ENCODE peak calls at places on chromosomes 13 and 19, in four cellular contexts. W is activated CD8-positive, alpha-beta memory T cell treated with anti-CD3 and anti-CD28 coated beads for 48 hours; I is choroid plexus epithelial cell; H is H9. T is an unnamed sample.

GRCh38 chr13:35789335-35790166 is 313.1 kb upstream of the MAB21L1 start:
- DNase-seq in W (no peak), I (peak), H (no peak), T (no peak)

GRCh38 chr13:112177889-112178288 is 110.9 kb downstream of the SOX1 start:
- DNase-seq in W (no peak), I (no peak), H (no peak), T (no peak)

GRCh38 chr13:100818706-100819105 is 144.1 kb upstream of the TMTC4 start:
- DNase-seq in W (no peak), I (no peak), H (no peak), T (no peak)

GRCh38 chr13:24038405-24038804 is 122.1 kb upstream of the SPATA13 start:
- DNase-seq in W (no peak), I (peak), H (no peak), T (no peak)

GRCh38 chr13:94711561-94712286 is 621 bp downstream of the SOX21 start:
- DNase-seq in W (no peak), I (peak), H (peak), T (no peak)

GRCh38 chr13:110712081-110712848 is 1.2 kb upstream of the ING1 start:
- DNase-seq in W (peak), I (peak), H (peak), T (peak)

GRCh38 chr13:94660695-94661324 is 51.5 kb downstream of the SOX21 start:
- DNase-seq in W (no peak), I (peak), H (no peak), T (peak)

GRCh38 chr13:108121406-108121805 is 93.9 kb downstream of the LIG4 start:
- DNase-seq in W (no peak), I (no peak), H (no peak), T (no peak)

GRCh38 chr19:16951529-16951928 is 62.7 kb downstream of the F2RL3 start:
- DNase-seq in W (no peak), I (no peak), H (no peak), T (no peak)

GRCh38 chr19:29040951-29041350 is 172.0 kb downstream of the UQCRFS1 start:
- DNase-seq in W (no peak), I (no peak), H (peak), T (no peak)

GRCh38 chr13:36362251-36362650 is 16.1 kb upstream of the SPART start:
- DNase-seq in W (no peak), I (peak), H (no peak), T (no peak)

GRCh38 chr13:20090349-20090748 is 70.5 kb downstream of the GJA3 start:
- DNase-seq in W (no peak), I (no peak), H (no peak), T (no peak)

GRCh38 chr19:23071087-23071511 is 45.7 kb upstream of the ZNF730 start:
- DNase-seq in W (no peak), I (peak), H (peak), T (no peak)

GRCh38 chr13:32417995-32418394 is 9.9 kb downstream of the N4BP2L1 start:
- DNase-seq in W (no peak), I (no peak), H (no peak), T (no peak)

GRCh38 chr13:98184796-98185195 is 7.7 kb upstream of the RNF113B start:
- DNase-seq in W (no peak), I (peak), H (no peak), T (no peak)

GRCh38 chr13:113059891-113060290 is 45.7 kb upstream of the F7 start:
- DNase-seq in W (no peak), I (no peak), H (no peak), T (no peak)

GRCh38 chr19:17829855-17830566 is 8.7 kb upstream of the INSL3 start:
- DNase-seq in W (no peak), I (peak), H (peak), T (peak)

GRCh38 chr19:30664358-30665058 is 292.3 kb downstream of the ZNF536 start:
- DNase-seq in W (no peak), I (peak), H (peak), T (peak)

GRCh38 chr13:87498681-87499080 is 172.5 kb upstream of the SLITRK5 start:
- DNase-seq in W (no peak), I (peak), H (no peak), T (no peak)

GRCh38 chr19:29878973-29879654 is 62.9 kb upstream of the URI1 start:
- DNase-seq in W (no peak), I (peak), H (peak), T (no peak)

GRCh38 chr19:39381910-39382611 is 8.8 kb downstream of the PAF1 start:
- DNase-seq in W (no peak), I (peak), H (no peak), T (no peak)

GRCh38 chr13:44573790-44574465 is 2.2 kb downstream of the TSC22D1 start:
- DNase-seq in W (no peak), I (peak), H (peak), T (no peak)

GRCh38 chr19:33125929-33126388 is 6.0 kb upstream of the WDR88 start:
- DNase-seq in W (peak), I (peak), H (peak), T (peak)

GRCh38 chr13:83325454-83325853 is 556.8 kb downstream of the SLITRK1 start:
- DNase-seq in W (no peak), I (peak), H (no peak), T (no peak)

GRCh38 chr13:29465741-29466293 is 129.7 kb downstream of the SLC7A1 start:
- DNase-seq in W (no peak), I (peak), H (no peak), T (no peak)

GRCh38 chr19:38478273-38478971 is 44.9 kb downstream of the RYR1 start:
- DNase-seq in W (no peak), I (peak), H (peak), T (no peak)

GRCh38 chr19:3516675-3517207 is 10.6 kb downstream of the FZR1 start:
- DNase-seq in W (no peak), I (no peak), H (no peak), T (no peak)

GRCh38 chr13:33262069-33262487 is 23.5 kb downstream of the STARD13 start:
- DNase-seq in W (no peak), I (no peak), H (peak), T (no peak)

GRCh38 chr19:36528194-36528920 is at the start of gene ZNF260:
- DNase-seq in W (peak), I (peak), H (peak), T (peak)

GRCh38 chr19:46133777-46134231 is 9.3 kb upstream of the IGFL3 start:
- DNase-seq in W (no peak), I (no peak), H (peak), T (no peak)

GRCh38 chr13:90768116-90768515 is 579.4 kb upstream of the MIR17HG start:
- DNase-seq in W (no peak), I (no peak), H (no peak), T (no peak)

GRCh38 chr13:62357887-62358645 is 942.4 kb upstream of the PCDH20 start:
- DNase-seq in W (no peak), I (peak), H (peak), T (no peak)

GRCh38 chr19:55384576-55385235 is 614 bp upstream of the TMEM238 start:
- DNase-seq in W (no peak), I (no peak), H (no peak), T (peak)